ENCODE peak calls at places on chromosomes 16 and 17, in four cellular contexts. P is cardiac muscle cell, J is GM12864, G is LHCN-M2. M is an unnamed sample.

GRCh38 chr17:15999974-16000827 is 577 bp downstream of the TTC19 start:
- DNase-seq in G (peak), P (peak), J (no peak), M (no peak)

GRCh38 chr17:42171831-42172230 is 9.1 kb downstream of the KCNH4 start:
- DNase-seq in P (no peak), J (no peak), G (no peak), M (no peak)

GRCh38 chr17:81470944-81471803 is 41.4 kb downstream of the ACTG1 start:
- DNase-seq in G (no peak), P (no peak), J (no peak), M (no peak)

GRCh38 chr17:6446516-6447100 is 2.4 kb downstream of the PIMREG start:
- DNase-seq in G (no peak), P (no peak), J (no peak), M (no peak)

GRCh38 chr16:28090646-28091377 is 27.3 kb upstream of the GSG1L start:
- DNase-seq in P (no peak), G (peak), J (no peak), M (no peak)

GRCh38 chr16:23356941-23357340 is 54.8 kb downstream of the SCNN1B start:
- DNase-seq in G (no peak), P (no peak), J (no peak), M (no peak)

GRCh38 chr17:20922128-20922670 is 120.6 kb downstream of the USP22 start:
- DNase-seq in J (no peak), P (peak), G (peak), M (no peak)

GRCh38 chr16:66924527-66925321 is 611 bp downstream of the RRAD start:
- DNase-seq in P (no peak), J (no peak), G (no peak), M (no peak)

GRCh38 chr17:49438439-49438861 is 23.8 kb upstream of the PHB1 start:
- DNase-seq in P (no peak), J (no peak), G (no peak), M (no peak)

GRCh38 chr17:21239680-21240374 is 13.4 kb downstream of the NATD1 start:
- DNase-seq in J (no peak), G (no peak), P (peak), M (no peak)

GRCh38 chr16:63385714-63386113 is 1349.5 kb upstream of the CDH8 start:
- DNase-seq in P (no peak), G (no peak), J (no peak), M (no peak)

GRCh38 chr16:28538733-28539596 is at the start of gene NUPR1:
- DNase-seq in J (no peak), G (peak), P (peak), M (no peak)

GRCh38 chr17:42783062-42783777 is 2.8 kb downstream of the WNK4 start:
- DNase-seq in G (no peak), J (no peak), P (peak), M (no peak)

GRCh38 chr16:88451586-88452484 is 1.2 kb upstream of the ZFPM1 start:
- DNase-seq in G (no peak), J (no peak), P (no peak), M (no peak)

GRCh38 chr16:8853611-8854010 is 15.2 kb downstream of the CARHSP1 start:
- DNase-seq in J (no peak), G (no peak), P (no peak), M (no peak)

GRCh38 chr17:49437696-49438438 is 23.2 kb upstream of the PHB1 start:
- DNase-seq in G (no peak), P (no peak), J (no peak), M (no peak)

GRCh38 chr17:37327341-37328090 is 48.3 kb upstream of the C17orf78 start:
- DNase-seq in G (peak), J (no peak), P (peak), M (no peak)

GRCh38 chr16:2915196-2915929 is 3.6 kb downstream of the FLYWCH1 start:
- DNase-seq in P (no peak), G (no peak), J (no peak), M (no peak)